ENCODE peak calls at places on chromosomes 13 and 19, in four cellular contexts. One of them, this sample, is unnamed.

GRCh38 chr13:34805347-34805746 is 136.7 kb upstream of the NBEA start:
- DNase-seq in H9: no peak
- DNase-seq in neural progenitor cell: no peak
- DNase-seq in Karpas-422: no peak
- DNase-seq in this sample: no peak

GRCh38 chr13:91017031-91017668 is 330.3 kb upstream of the MIR17HG start:
- DNase-seq in H9: peak; percentile 62
- DNase-seq in Karpas-422: peak; percentile 75
- DNase-seq in neural progenitor cell: peak; percentile 66
- DNase-seq in this sample: peak; percentile 44

GRCh38 chr13:103101500-103101899 is 35.3 kb upstream of the SLC10A2 start:
- DNase-seq in neural progenitor cell: no peak
- DNase-seq in Karpas-422: no peak
- DNase-seq in H9: no peak
- DNase-seq in this sample: no peak

GRCh38 chr19:4115050-4115817 is 8.7 kb downstream of the MAP2K2 start:
- DNase-seq in neural progenitor cell: no peak
- DNase-seq in H9: no peak
- DNase-seq in Karpas-422: peak; percentile 70
- DNase-seq in this sample: peak; percentile 97

GRCh38 chr13:30698023-30698422 is 37.3 kb upstream of the ALOX5AP start:
- DNase-seq in Karpas-422: no peak
- DNase-seq in H9: no peak
- DNase-seq in neural progenitor cell: no peak
- DNase-seq in this sample: no peak

GRCh38 chr19:13404236-13404635 is 102.0 kb downstream of the CACNA1A start:
- DNase-seq in Karpas-422: no peak
- DNase-seq in H9: no peak
- DNase-seq in neural progenitor cell: no peak
- DNase-seq in this sample: no peak

GRCh38 chr13:37277435-37278144 is 172.1 kb upstream of the CSNK1A1L start:
- DNase-seq in Karpas-422: no peak
- DNase-seq in H9: no peak
- DNase-seq in neural progenitor cell: no peak
- DNase-seq in this sample: no peak

GRCh38 chr19:55697698-55698097 is 22.7 kb downstream of the EPN1 start:
- DNase-seq in neural progenitor cell: no peak
- DNase-seq in Karpas-422: no peak
- DNase-seq in H9: no peak
- DNase-seq in this sample: no peak

GRCh38 chr13:70568571-70568970 is 460.3 kb upstream of the KLHL1 start:
- DNase-seq in Karpas-422: peak; percentile 74
- DNase-seq in neural progenitor cell: peak; percentile 53
- DNase-seq in H9: no peak
- DNase-seq in this sample: peak; percentile 25

GRCh38 chr19:48363500-48363809 is 285 bp downstream of the TMEM143 start:
- DNase-seq in neural progenitor cell: no peak
- DNase-seq in H9: no peak
- DNase-seq in Karpas-422: no peak
- DNase-seq in this sample: no peak

GRCh38 chr13:110616103-110617101 is 1.1 kb downstream of the NAXD start:
- DNase-seq in Karpas-422: peak; percentile 66
- DNase-seq in H9: no peak
- DNase-seq in neural progenitor cell: peak; percentile 56
- DNase-seq in this sample: peak; percentile 21

GRCh38 chr19:14061081-14061749 is 661 bp downstream of the PALM3 start:
- DNase-seq in Karpas-422: no peak
- DNase-seq in neural progenitor cell: no peak
- DNase-seq in H9: no peak
- DNase-seq in this sample: no peak

GRCh38 chr19:28492616-28493015 is 720.3 kb downstream of the UQCRFS1 start:
- DNase-seq in H9: no peak
- DNase-seq in neural progenitor cell: no peak
- DNase-seq in Karpas-422: no peak
- DNase-seq in this sample: no peak

GRCh38 chr13:59734393-59734792 is 429.3 kb downstream of the DIAPH3 start:
- DNase-seq in H9: no peak
- DNase-seq in Karpas-422: peak; percentile 83
- DNase-seq in neural progenitor cell: peak; percentile 44
- DNase-seq in this sample: no peak

GRCh38 chr13:114282143-114282685 is 813 bp downstream of the UPF3A start:
- DNase-seq in H9: peak; percentile 40
- DNase-seq in neural progenitor cell: peak; percentile 72
- DNase-seq in Karpas-422: peak; percentile 90
- DNase-seq in this sample: peak; percentile 76

GRCh38 chr19:44570984-44571684 is 41.7 kb upstream of the CEACAM20 start:
- DNase-seq in H9: peak; percentile 77
- DNase-seq in neural progenitor cell: peak; percentile 86
- DNase-seq in Karpas-422: peak; percentile 86
- DNase-seq in this sample: peak; percentile 69

GRCh38 chr13:36421447-36421846 is 10.8 kb upstream of the CCNA1 start:
- DNase-seq in H9: no peak
- DNase-seq in neural progenitor cell: no peak
- DNase-seq in Karpas-422: no peak
- DNase-seq in this sample: no peak

GRCh38 chr13:50805805-50806204 is 37.7 kb downstream of the DLEU7 start:
- DNase-seq in neural progenitor cell: peak; percentile 11
- DNase-seq in Karpas-422: peak; percentile 51
- DNase-seq in H9: no peak
- DNase-seq in this sample: no peak

GRCh38 chr13:75372517-75372916 is 109.5 kb downstream of the TBC1D4 start:
- DNase-seq in Karpas-422: peak; percentile 78
- DNase-seq in H9: no peak
- DNase-seq in neural progenitor cell: peak; percentile 46
- DNase-seq in this sample: peak; percentile 69

GRCh38 chr19:24060687-24061356 is 26.2 kb upstream of the ZNF254 start:
- DNase-seq in Karpas-422: no peak
- DNase-seq in neural progenitor cell: no peak
- DNase-seq in H9: no peak
- DNase-seq in this sample: no peak

GRCh38 chr19:14545716-14546082 is 16.3 kb downstream of the TECR start:
- DNase-seq in H9: no peak
- DNase-seq in Karpas-422: no peak
- DNase-seq in neural progenitor cell: no peak
- DNase-seq in this sample: no peak

GRCh38 chr19:3343619-3344502 is 22.5 kb upstream of the NFIC start:
- DNase-seq in neural progenitor cell: no peak
- DNase-seq in Karpas-422: peak; percentile 81
- DNase-seq in H9: peak; percentile 62
- DNase-seq in this sample: no peak

GRCh38 chr13:36907266-36907665 is 12.8 kb downstream of the SMAD9 start:
- DNase-seq in Karpas-422: no peak
- DNase-seq in neural progenitor cell: no peak
- DNase-seq in H9: no peak
- DNase-seq in this sample: no peak

GRCh38 chr19:55443045-55443823 is at the start of gene SHISA7:
- DNase-seq in neural progenitor cell: peak; percentile 48
- DNase-seq in H9: no peak
- DNase-seq in Karpas-422: no peak
- DNase-seq in this sample: no peak

DNA sequence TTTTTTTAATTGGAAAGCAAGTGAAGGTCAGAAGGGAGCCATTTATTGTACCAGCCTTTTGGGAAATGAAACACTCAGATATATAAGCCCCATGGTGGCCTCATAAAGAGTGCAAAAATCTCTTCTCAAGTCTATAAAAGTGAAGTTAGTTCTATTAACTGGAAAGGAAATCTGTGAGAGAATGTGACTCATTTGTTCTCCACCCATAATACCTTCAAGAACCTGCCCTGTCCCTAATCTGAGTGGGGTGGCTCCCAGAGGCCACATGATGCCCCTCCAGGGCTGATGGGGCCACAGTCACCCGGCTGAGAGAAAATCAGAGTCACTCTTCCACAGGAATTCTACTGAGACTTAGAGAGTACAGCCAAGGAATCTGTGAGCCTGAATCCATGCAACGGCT is 65.8 kb upstream of the SERP2 start:
- DNase-seq in neural progenitor cell: no peak
- DNase-seq in Karpas-422: no peak
- DNase-seq in H9: no peak
- DNase-seq in this sample: no peak
- H2AFZ ChIP-seq in neural progenitor cell: no peak overlapping the region
- H2AFZ ChIP-seq in Karpas-422: no peak overlapping the region
- H2AFZ ChIP-seq in H9: no peak overlapping the region
- H2AFZ ChIP-seq in this sample: no peak overlapping the region

DNA sequence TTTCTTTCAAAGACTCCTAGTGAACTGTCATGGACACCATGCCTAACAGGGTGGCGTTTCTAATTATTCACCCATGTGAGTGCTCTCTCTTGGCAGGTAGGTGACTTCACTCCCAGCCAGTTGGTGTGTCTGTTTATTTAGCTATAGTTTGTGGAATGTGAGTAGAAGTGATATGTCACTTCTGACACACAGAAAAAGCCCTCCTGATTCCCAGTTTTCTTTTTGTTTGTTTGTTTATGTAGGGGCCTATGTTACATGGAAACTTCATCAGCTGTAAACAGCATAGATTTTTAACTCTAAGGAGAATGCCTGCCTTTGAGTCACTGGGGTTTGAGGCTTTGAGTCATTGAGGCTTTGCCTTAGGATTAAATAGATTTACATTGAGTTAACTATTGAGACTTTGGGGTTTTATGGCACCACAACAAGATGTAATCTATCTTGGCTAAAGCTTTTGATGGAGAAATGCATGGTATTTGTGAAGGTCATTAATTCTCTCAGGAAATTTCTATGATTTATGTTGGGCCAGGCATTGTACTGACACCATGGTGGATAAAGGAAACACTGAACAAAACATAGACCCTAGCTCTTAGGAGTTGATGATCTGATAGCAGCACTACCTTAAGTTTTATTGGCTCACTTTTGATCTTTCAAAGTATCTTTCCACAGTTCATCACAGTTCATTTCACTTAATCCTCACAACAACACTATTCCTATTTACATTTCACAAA is 45.3 kb downstream of the UFM1 start:
- DNase-seq in H9: no peak
- DNase-seq in Karpas-422: no peak
- DNase-seq in neural progenitor cell: no peak
- DNase-seq in this sample: no peak
- H2AFZ ChIP-seq in H9: no peak overlapping the region
- H2AFZ ChIP-seq in Karpas-422: no peak overlapping the region
- H2AFZ ChIP-seq in neural progenitor cell: no peak overlapping the region
- H2AFZ ChIP-seq in this sample: no peak overlapping the region

GRCh38 chr13:98975822-98976261 is 2.0 kb downstream of the DOCK9 start:
- DNase-seq in neural progenitor cell: peak; percentile 59
- DNase-seq in Karpas-422: no peak
- DNase-seq in H9: no peak
- DNase-seq in this sample: no peak

GRCh38 chr13:98976338-98976737 is 1.5 kb downstream of the DOCK9 start:
- DNase-seq in Karpas-422: no peak
- DNase-seq in neural progenitor cell: no peak
- DNase-seq in H9: no peak
- DNase-seq in this sample: no peak

GRCh38 chr13:98972059-98972458 is 5.8 kb downstream of the DOCK9 start:
- DNase-seq in neural progenitor cell: no peak
- DNase-seq in Karpas-422: no peak
- DNase-seq in H9: no peak
- DNase-seq in this sample: no peak

GRCh38 chr13:98972627-98973026 is 5.2 kb downstream of the DOCK9 start:
- DNase-seq in H9: no peak
- DNase-seq in Karpas-422: no peak
- DNase-seq in neural progenitor cell: peak; percentile 41
- DNase-seq in this sample: no peak

GRCh38 chr13:98974053-98974452 is 3.8 kb downstream of the DOCK9 start:
- DNase-seq in Karpas-422: no peak
- DNase-seq in H9: no peak
- DNase-seq in neural progenitor cell: no peak
- DNase-seq in this sample: no peak
- H2AFZ ChIP-seq in Karpas-422: no peak overlapping the region
- H2AFZ ChIP-seq in H9: no peak overlapping the region
- H2AFZ ChIP-seq in neural progenitor cell: no peak overlapping the region
- H2AFZ ChIP-seq in this sample: no peak overlapping the region

GRCh38 chr13:101576452-101576851 is 124.0 kb downstream of the ITGBL1 start:
- DNase-seq in Karpas-422: no peak
- DNase-seq in neural progenitor cell: no peak
- DNase-seq in H9: no peak
- DNase-seq in this sample: no peak
- H2AFZ ChIP-seq in Karpas-422: no peak overlapping the region
- H2AFZ ChIP-seq in neural progenitor cell: no peak overlapping the region
- H2AFZ ChIP-seq in H9: no peak overlapping the region
- H2AFZ ChIP-seq in this sample: no peak overlapping the region

GRCh38 chr19:17947815-17948473 is 15.1 kb downstream of the CCDC124 start:
- DNase-seq in neural progenitor cell: peak; percentile 99
- DNase-seq in Karpas-422: peak; percentile 98
- DNase-seq in H9: peak; percentile 97
- DNase-seq in this sample: peak; percentile 96
- H2AFZ ChIP-seq in neural progenitor cell: no peak overlapping the region
- H2AFZ ChIP-seq in Karpas-422: no peak overlapping the region
- H2AFZ ChIP-seq in H9: no peak overlapping the region
- H2AFZ ChIP-seq in this sample: no peak overlapping the region

GRCh38 chr19:8573316-8573715 is 3.9 kb downstream of the MYO1F start:
- DNase-seq in Karpas-422: no peak
- DNase-seq in neural progenitor cell: no peak
- DNase-seq in H9: no peak
- DNase-seq in this sample: no peak

GRCh38 chr19:8566855-8567254 is 10.4 kb downstream of the MYO1F start:
- DNase-seq in neural progenitor cell: no peak
- DNase-seq in H9: no peak
- DNase-seq in Karpas-422: no peak
- DNase-seq in this sample: no peak

GRCh38 chr19:8569066-8569761 is 8.0 kb downstream of the MYO1F start:
- DNase-seq in H9: no peak
- DNase-seq in neural progenitor cell: no peak
- DNase-seq in Karpas-422: no peak
- DNase-seq in this sample: peak; percentile 83

GRCh38 chr19:8567522-8568172 is 9.6 kb downstream of the MYO1F start:
- DNase-seq in H9: no peak
- DNase-seq in Karpas-422: no peak
- DNase-seq in neural progenitor cell: no peak
- DNase-seq in this sample: no peak

GRCh38 chr19:8571006-8571411 is 6.2 kb downstream of the MYO1F start:
- DNase-seq in H9: no peak
- DNase-seq in Karpas-422: no peak
- DNase-seq in neural progenitor cell: no peak
- DNase-seq in this sample: peak; percentile 53
- H2AFZ ChIP-seq in H9: no peak overlapping the region
- H2AFZ ChIP-seq in Karpas-422: no peak overlapping the region
- H2AFZ ChIP-seq in neural progenitor cell: no peak overlapping the region
- H2AFZ ChIP-seq in this sample: peak overlapping the region; percentile 55

This sample was measured in MM.1S.